ENCODE peak calls at places on chromosomes 16 and 17, in six cellular contexts. P is A172; I is stimulated activated CD8-positive, alpha-beta memory T cell treated with anti-CD3 and anti-CD28 coated beads, Interleukin-15, amount 100 ng/mL, for 24 hours; B is cardiac muscle cell; R is fibroblast of villous mesenchyme; K is spleen. D is an unnamed sample.

GRCh38 chr17:78998311-78999055 is 11.1 kb downstream of the CANT1 start:
- DNase-seq in K (peak; percentile 86), P (no peak), R (no peak), I (no peak), B (no peak), D (no peak)

GRCh38 chr16:7303677-7304200 is 28.9 kb upstream of the RBFOX1 start:
- DNase-seq in K (no peak), I (no peak), R (no peak), B (no peak), P (no peak), D (no peak)

GRCh38 chr16:65201446-65202010 is 79.7 kb upstream of the CDH11 start:
- DNase-seq in K (no peak), P (no peak), R (peak; percentile 84), I (no peak), B (no peak), D (no peak)

GRCh38 chr16:56107944-56108583 is 83.2 kb upstream of the GNAO1 start:
- DNase-seq in B (peak; percentile 22), P (no peak), I (no peak), R (no peak), K (no peak), D (no peak)

GRCh38 chr16:85394511-85395206 is 218.5 kb upstream of the GSE1 start:
- DNase-seq in P (no peak), I (no peak), K (peak; percentile 20), R (no peak), B (no peak), D (no peak)

GRCh38 chr17:41707803-41708669 is 4.1 kb upstream of the GAST start:
- DNase-seq in B (no peak), I (no peak), P (no peak), K (no peak), R (no peak), D (no peak)

GRCh38 chr16:30697264-30698138 is 1.5 kb upstream of the SRCAP start:
- DNase-seq in B (peak; percentile 97), R (no peak), P (no peak), I (no peak), K (peak; percentile 8), D (peak; percentile 91)

GRCh38 chr17:48630009-48630924 is 4.1 kb upstream of the HOXB9 start:
- DNase-seq in P (no peak), K (no peak), B (no peak), I (no peak), R (no peak), D (no peak)

GRCh38 chr17:65750166-65750565 is 188.7 kb upstream of the AXIN2 start:
- DNase-seq in B (no peak), R (no peak), I (no peak), P (no peak), K (no peak), D (no peak)

GRCh38 chr16:73232555-73233422 is 184.9 kb upstream of the ZFHX3 start:
- DNase-seq in I (no peak), K (no peak), R (peak; percentile 95), B (no peak), P (peak; percentile 79), D (no peak)

GRCh38 chr17:27570578-27570914 is 60.4 kb upstream of the LGALS9 start:
- DNase-seq in K (peak; percentile 55), R (no peak), I (no peak), B (no peak), P (no peak), D (no peak)

GRCh38 chr16:54370653-54371052 is 84.1 kb upstream of the IRX3 start:
- DNase-seq in K (no peak), B (peak; percentile 53), I (no peak), R (peak; percentile 8), P (no peak), D (no peak)

GRCh38 chr17:6648181-6648580 is 3.2 kb downstream of the MED31 start:
- DNase-seq in B (no peak), K (no peak), P (peak; percentile 25), R (no peak), I (no peak), D (peak; percentile 20)

GRCh38 chr16:22775220-22775912 is 38.6 kb upstream of the HS3ST2 start:
- DNase-seq in K (no peak), R (no peak), I (no peak), P (no peak), B (no peak), D (no peak)

GRCh38 chr16:80640316-80640715 is 99.5 kb downstream of the DYNLRB2 start:
- DNase-seq in R (no peak), K (no peak), I (no peak), P (no peak), B (no peak), D (no peak)

GRCh38 chr16:85245307-85246172 is 133.3 kb upstream of the CIBAR2 start:
- DNase-seq in B (peak; percentile 67), I (no peak), P (peak; percentile 70), R (peak; percentile 69), K (no peak), D (no peak)

GRCh38 chr16:74094962-74095361 is 201.7 kb upstream of the PSMD7 start:
- DNase-seq in B (no peak), K (no peak), I (no peak), P (no peak), R (no peak), D (no peak)

GRCh38 chr16:74793571-74793970 is 19.0 kb upstream of the FA2H start:
- DNase-seq in K (no peak), I (no peak), B (no peak), R (no peak), P (no peak), D (no peak)

GRCh38 chr17:2227025-2227699 is 76.4 kb downstream of the SMG6 start:
- DNase-seq in K (no peak), I (no peak), P (no peak), B (no peak), R (peak; percentile 67), D (no peak)

GRCh38 chr16:27377666-27378485 is 24.1 kb upstream of the IL21R start:
- DNase-seq in R (no peak), I (no peak), B (no peak), P (no peak), K (peak; percentile 33), D (peak; percentile 53)

GRCh38 chr17:29945281-29945680 is 3.8 kb downstream of the EFCAB5 start:
- DNase-seq in P (no peak), I (no peak), B (no peak), R (no peak), K (no peak), D (no peak)

GRCh38 chr17:45013021-45013997 is 38.1 kb downstream of the DCAKD start:
- DNase-seq in B (no peak), P (no peak), K (no peak), I (no peak), R (no peak), D (no peak)

GRCh38 chr17:82815354-82815753 is 24.5 kb downstream of the ZNF750 start:
- DNase-seq in R (no peak), B (no peak), I (no peak), K (no peak), P (no peak), D (no peak)

GRCh38 chr17:45962221-45962972 is 36.7 kb upstream of the STH start:
- DNase-seq in R (no peak), K (no peak), B (no peak), I (no peak), P (no peak), D (no peak)

GRCh38 chr16:1493746-1494094 is 560 bp downstream of the TELO2 start:
- DNase-seq in B (peak; percentile 31), R (peak; percentile 9), K (peak; percentile 84), P (peak; percentile 10), I (no peak), D (no peak)

GRCh38 chr17:36665417-36665816 is 64.0 kb downstream of the MRM1 start:
- DNase-seq in B (no peak), K (no peak), R (no peak), P (peak; percentile 66), I (no peak), D (no peak)

GRCh38 chr16:69089091-69089912 is 16.2 kb upstream of the HAS3 start:
- DNase-seq in R (no peak), P (peak; percentile 55), K (no peak), B (no peak), I (no peak), D (no peak)

GRCh38 chr16:89039756-89040155 is 53.9 kb upstream of the ACSF3 start:
- DNase-seq in P (no peak), I (no peak), R (no peak), K (peak; percentile 68), B (no peak), D (no peak)

GRCh38 chr17:76161113-76161512 is 20.1 kb upstream of the FOXJ1 start:
- DNase-seq in R (peak; percentile 51), P (no peak), K (no peak), B (no peak), I (no peak), D (no peak)